ENCODE peak calls at places on chromosomes 5 and 9, in seven cellular contexts. N is spleen; X is uterus; A is CD8-positive, alpha-beta T cell; W is right cardiac atrium; S is left ventricle myocardium inferior; D is left lung. J is an unnamed sample. For H3K27me3, the result is how much of the 10 kb centered on the place peaks cover.

GRCh38 chr5:63053019-63053638 is 474.5 kb downstream of the LRRC70 start:
- DNase-seq in N (no peak), X (no peak), A (no peak), W (peak), S (peak), D (peak), J (peak)

GRCh38 chr5:132747693-132748440 is 641 bp downstream of the CCNI2 start:
- DNase-seq in N (peak), X (no peak), A (peak), W (peak), S (no peak), D (no peak), J (peak)

GRCh38 chr5:100270323-100270771 is 264.8 kb upstream of the FAM174A start:
- DNase-seq in N (no peak), X (no peak), A (no peak), W (no peak), S (no peak), D (no peak), J (no peak)

GRCh38 chr9:33927694-33928093 is 110.7 kb downstream of the UBE2R2 start:
- DNase-seq in N (no peak), X (no peak), A (no peak), W (no peak), S (no peak), D (no peak), J (no peak)

GRCh38 chr9:137316012-137316981 is 14.2 kb upstream of the NRARP start:
- DNase-seq in N (peak), X (peak), A (peak), W (peak), S (peak), D (peak), J (no peak)

GRCh38 chr9:72485821-72486605 is 35.4 kb upstream of the TMC1 start:
- DNase-seq in N (no peak), X (no peak), A (no peak), W (no peak), S (no peak), D (no peak), J (no peak)

GRCh38 chr9:123225995-123226394 is 42.4 kb downstream of the STRBP start:
- DNase-seq in N (no peak), X (no peak), A (no peak), W (no peak), S (no peak), D (no peak), J (no peak)

GRCh38 chr5:116525680-116526079 is 48.9 kb downstream of the SEMA6A start:
- DNase-seq in N (no peak), X (no peak), A (no peak), W (no peak), S (no peak), D (no peak), J (no peak)

GRCh38 chr5:35816881-35817521 is 39.7 kb upstream of the IL7R start:
- DNase-seq in N (no peak), X (no peak), A (no peak), W (no peak), S (no peak), D (no peak), J (no peak)

GRCh38 chr9:89731262-89731980 is 126.6 kb downstream of the GADD45G start:
- DNase-seq in N (no peak), X (no peak), A (no peak), W (no peak), S (no peak), D (no peak), J (no peak)

GRCh38 chr5:20514145-20514544 is 526.1 kb upstream of the CDH18 start:
- DNase-seq in N (no peak), X (no peak), A (no peak), W (no peak), S (no peak), D (no peak), J (no peak)

GRCh38 chr9:98225015-98225442 is 30.4 kb downstream of the TBC1D2 start:
- DNase-seq in N (no peak), X (no peak), A (no peak), W (no peak), S (no peak), D (no peak), J (no peak)

GRCh38 chr5:83554133-83554532 is 82.6 kb downstream of the VCAN start:
- DNase-seq in N (no peak), X (no peak), A (no peak), W (no peak), S (no peak), D (no peak), J (no peak)

GRCh38 chr5:2184563-2185540 is 302.1 kb upstream of the IRX4 start:
- DNase-seq in N (no peak), X (no peak), A (no peak), W (no peak), S (no peak), D (no peak), J (no peak)

GRCh38 chr5:12759377-12759776 is 855.1 kb upstream of the CTNND2 start:
- DNase-seq in N (no peak), X (no peak), A (no peak), W (no peak), S (no peak), D (no peak), J (no peak)

GRCh38 chr9:130078547-130078946 is 24.8 kb downstream of the GPR107 start:
- DNase-seq in N (no peak), X (no peak), A (no peak), W (no peak), S (no peak), D (no peak), J (no peak)

GRCh38 chr5:34918025-34918424 is 2.5 kb downstream of the BRIX1 start:
- DNase-seq in N (no peak), X (no peak), A (no peak), W (no peak), S (no peak), D (no peak), J (no peak)

GRCh38 chr5:179139111-179139935 is 79.2 kb downstream of the ZNF354C start:
- DNase-seq in N (peak), X (no peak), A (no peak), W (no peak), S (no peak), D (no peak), J (peak)

GRCh38 chr9:125629451-125629850 is 77.6 kb downstream of the MAPKAP1 start:
- DNase-seq in N (no peak), X (no peak), A (no peak), W (no peak), S (no peak), D (no peak), J (no peak)
- H3K27ac ChIP-seq in N (peak), X (no peak), A (no peak), W (no peak), S (no peak), D (peak), J (no peak)

GRCh38 chr5:174347183-174347582 is 301.7 kb downstream of the NSG2 start:
- DNase-seq in N (no peak), X (no peak), A (no peak), W (no peak), S (no peak), D (no peak), J (no peak)
- H3K27me3 ChIP-seq in N (under half), X (under half), A (under half), W (under half), S (under half), D (under half), J (under half)

GRCh38 chr5:73179730-73180129 is 6.7 kb downstream of the TMEM174 start:
- DNase-seq in N (no peak), X (no peak), A (no peak), W (no peak), S (no peak), D (no peak), J (no peak)

GRCh38 chr5:73182282-73182681 is 9.3 kb downstream of the TMEM174 start:
- DNase-seq in N (no peak), X (no peak), A (no peak), W (no peak), S (no peak), D (no peak), J (no peak)

GRCh38 chr5:73183000-73183399 is 10.0 kb downstream of the TMEM174 start:
- DNase-seq in N (no peak), X (no peak), A (no peak), W (no peak), S (no peak), D (no peak), J (no peak)

GRCh38 chr5:73178265-73178664 is 5.3 kb downstream of the TMEM174 start:
- DNase-seq in N (no peak), X (no peak), A (no peak), W (no peak), S (no peak), D (no peak), J (no peak)

DNA sequence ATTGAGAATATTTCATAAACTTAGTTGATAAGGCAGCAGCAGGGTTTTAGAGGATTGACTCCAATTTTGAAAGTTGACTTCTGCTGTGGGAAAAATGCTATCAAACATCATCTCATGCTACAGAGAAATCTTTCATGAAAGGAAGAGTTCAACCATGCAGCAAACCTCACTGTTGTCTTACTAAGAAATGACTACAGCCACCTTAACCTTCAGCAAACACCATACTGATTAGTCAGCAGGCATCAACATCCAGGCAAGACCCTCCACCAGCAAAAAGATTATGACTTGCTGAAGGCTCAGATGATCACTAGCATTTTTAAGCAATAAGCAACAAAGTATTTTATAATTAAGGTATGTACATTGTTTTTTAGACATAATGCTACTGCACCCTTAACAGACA is 7.6 kb downstream of the TMEM174 start:
- DNase-seq in N (no peak), X (no peak), A (no peak), W (no peak), S (no peak), D (no peak), J (no peak)
- H3K27ac ChIP-seq in N (no peak), X (no peak), A (no peak), W (no peak), S (no peak), D (no peak), J (no peak)

GRCh38 chr5:170722316-170722715 is 61.2 kb upstream of the GABRP start:
- DNase-seq in N (no peak), X (no peak), A (no peak), W (no peak), S (no peak), D (no peak), J (no peak)

GRCh38 chr5:170720179-170720578 is 63.3 kb upstream of the GABRP start:
- DNase-seq in N (no peak), X (no peak), A (no peak), W (no peak), S (no peak), D (no peak), J (no peak)

GRCh38 chr5:170720984-170721383 is 62.5 kb upstream of the GABRP start:
- DNase-seq in N (no peak), X (no peak), A (no peak), W (no peak), S (no peak), D (no peak), J (no peak)

GRCh38 chr5:170721681-170722080 is 61.8 kb upstream of the GABRP start:
- DNase-seq in N (no peak), X (no peak), A (no peak), W (no peak), S (no peak), D (no peak), J (no peak)

DNA sequence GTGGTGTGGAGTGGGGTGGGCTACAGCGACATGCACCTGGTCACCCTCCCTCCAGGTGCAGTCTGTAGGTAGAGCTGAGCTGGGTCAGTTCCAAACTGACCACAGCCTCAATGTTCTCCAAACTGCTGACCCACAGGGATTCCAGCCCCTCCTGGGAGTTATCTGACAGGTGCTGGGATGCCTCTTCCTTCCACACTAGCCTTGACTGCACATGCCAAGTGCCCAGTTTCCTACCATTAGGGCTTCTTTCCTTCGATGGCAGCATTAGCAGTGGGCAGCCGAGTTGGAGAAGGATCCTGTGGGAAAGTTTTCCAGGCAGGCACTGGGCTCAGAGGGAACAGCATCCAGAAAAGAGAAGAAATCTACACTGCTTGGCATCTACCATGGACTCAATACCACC is 64.0 kb upstream of the GABRP start:
- DNase-seq in N (no peak), X (no peak), A (no peak), W (no peak), S (no peak), D (no peak), J (no peak)
- H3K27me3 ChIP-seq in N (under half), X (under half), A (under half), W (under half), S (under half), D (under half), J (under half)

DNA sequence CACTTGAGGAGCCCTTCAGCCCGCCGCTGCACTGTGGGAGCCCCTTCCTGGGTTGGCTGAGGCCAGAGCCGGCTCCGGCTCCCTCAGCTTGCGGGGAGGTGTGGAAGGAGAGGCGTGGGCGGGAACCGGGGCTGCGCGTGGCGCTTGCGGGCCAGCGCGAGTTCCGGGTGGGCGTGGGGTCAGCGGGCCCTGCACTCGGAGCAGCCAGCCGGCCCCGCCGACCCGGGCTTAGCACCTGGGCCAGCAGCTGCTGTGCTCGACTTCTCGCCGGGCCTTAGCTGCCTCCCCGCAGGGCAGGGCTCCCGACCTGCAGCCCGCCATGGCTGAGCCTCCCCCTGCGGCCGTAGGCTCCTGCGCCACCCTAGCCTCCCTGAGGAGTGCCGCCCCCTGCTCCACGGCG is 6.2 kb upstream of the SHB start:
- DNase-seq in N (no peak), X (no peak), A (no peak), W (peak), S (no peak), D (no peak), J (peak)
- H3K27ac ChIP-seq in N (no peak), X (no peak), A (no peak), W (no peak), S (no peak), D (no peak), J (no peak)

GRCh38 chr9:127390243-127390535 is 6.8 kb upstream of the SLC2A8 start:
- DNase-seq in N (no peak), X (no peak), A (no peak), W (no peak), S (no peak), D (no peak), J (no peak)
- H3K27me3 ChIP-seq in N (under half), X (under half), A (under half), W (under half), S (under half), D (under half), J (under half)

GRCh38 chr5:131280417-131280816 is 16.6 kb downstream of the CDC42SE2 start:
- DNase-seq in N (no peak), X (no peak), A (no peak), W (no peak), S (no peak), D (no peak), J (no peak)

GRCh38 chr5:131281133-131281867 is 17.4 kb downstream of the CDC42SE2 start:
- DNase-seq in N (no peak), X (no peak), A (no peak), W (no peak), S (no peak), D (no peak), J (no peak)

GRCh38 chr5:131277415-131277814 is 13.6 kb downstream of the CDC42SE2 start:
- DNase-seq in N (no peak), X (no peak), A (no peak), W (no peak), S (no peak), D (no peak), J (no peak)

GRCh38 chr5:131277875-131278795 is 14.3 kb downstream of the CDC42SE2 start:
- DNase-seq in N (no peak), X (no peak), A (no peak), W (no peak), S (no peak), D (no peak), J (no peak)

GRCh38 chr5:131279209-131279608 is 15.4 kb downstream of the CDC42SE2 start:
- DNase-seq in N (no peak), X (no peak), A (no peak), W (no peak), S (no peak), D (no peak), J (no peak)
- H3K27ac ChIP-seq in N (peak), X (no peak), A (no peak), W (no peak), S (no peak), D (no peak), J (no peak)

DNA sequence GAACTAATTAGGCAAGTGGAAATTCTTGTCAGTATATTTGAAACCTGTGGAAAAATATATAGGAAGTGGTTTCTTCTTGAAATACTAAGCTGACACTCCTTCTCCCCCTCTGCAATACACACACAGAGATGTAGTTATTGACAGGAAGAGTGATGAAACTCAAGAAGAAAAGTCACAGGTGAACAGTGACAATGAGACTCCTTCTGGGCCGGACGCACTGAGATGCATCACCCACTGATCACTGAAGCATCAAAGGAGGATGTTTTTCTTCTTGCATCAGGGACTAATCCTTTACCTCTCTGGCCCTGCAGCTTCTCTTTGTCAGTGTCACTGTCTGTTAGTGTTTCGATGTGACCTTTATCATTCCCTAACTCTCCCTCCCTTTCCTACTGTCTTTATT is 1864.2 kb upstream of the C9orf72 start:
- DNase-seq in N (no peak), X (no peak), A (no peak), W (no peak), S (no peak), D (no peak), J (no peak)
- H3K27me3 ChIP-seq in N (under half), X (under half), A (under half), W (under half), S (under half), D (under half), J (under half)

DNA sequence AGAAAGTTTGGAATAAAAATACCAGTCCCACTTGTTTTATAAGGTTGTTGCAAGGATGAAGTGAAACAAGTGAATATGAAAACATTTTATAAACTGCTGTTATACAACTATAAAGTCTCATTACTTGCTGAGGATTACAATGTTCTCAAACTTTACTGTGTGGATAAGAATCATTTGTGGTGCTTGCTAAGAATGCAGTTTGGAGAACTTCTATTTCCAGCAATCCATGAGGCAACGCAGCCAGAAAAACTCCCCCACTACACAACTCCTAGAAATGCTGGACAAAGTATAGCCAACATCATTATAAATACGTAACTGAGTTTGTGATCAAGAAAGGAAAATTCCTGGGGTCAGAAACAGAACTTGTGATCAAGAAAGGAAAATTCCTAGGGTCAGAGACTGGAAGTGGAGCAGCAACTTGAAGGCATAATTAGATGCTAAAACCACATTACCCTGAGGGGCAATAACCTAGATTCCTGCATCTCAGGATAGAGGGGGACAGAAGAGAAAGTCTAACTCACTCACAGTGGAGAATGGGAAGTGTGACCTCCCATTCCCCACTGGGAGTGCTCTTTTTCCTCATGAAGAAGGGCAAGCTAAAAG is 81.1 kb downstream of the MAT2B start:
- DNase-seq in N (no peak), X (no peak), A (no peak), W (no peak), S (no peak), D (no peak), J (no peak)
- H3K27ac ChIP-seq in N (no peak), X (no peak), A (no peak), W (no peak), S (no peak), D (no peak), J (no peak)

J was measured in lower lobe of right lung.